ENCODE peak calls at places on chromosomes 1 and 21, in eight cellular contexts. J, M, S, V, Q, B, K and L are unnamed samples.

GRCh38 chr1:19432943-19433609 is 52.3 kb downstream of the CAPZB start:
- DNase-seq in J (no peak), M (no peak), S (no peak), V (peak), Q (no peak), B (no peak), K (no peak), L (no peak)

GRCh38 chr1:165289556-165289955 is 67.0 kb downstream of the LMX1A start:
- DNase-seq in J (no peak), M (no peak), S (no peak), V (no peak), Q (no peak), B (no peak), K (no peak), L (no peak)

GRCh38 chr1:156814571-156815260 is 1.9 kb downstream of the SH2D2A start:
- DNase-seq in J (no peak), M (peak), S (no peak), V (no peak), Q (no peak), B (no peak), K (no peak), L (no peak)

GRCh38 chr1:147252540-147252939 is 10.1 kb downstream of the CHD1L start:
- DNase-seq in J (no peak), M (no peak), S (no peak), V (no peak), Q (no peak), B (no peak), K (no peak), L (no peak)

GRCh38 chr1:61083799-61084385 is 1.5 kb downstream of the NFIA start:
- DNase-seq in J (no peak), M (no peak), S (peak), V (no peak), Q (no peak), B (no peak), K (no peak), L (no peak)

GRCh38 chr1:3511856-3512255 is 57.4 kb downstream of the ARHGEF16 start:
- DNase-seq in J (no peak), M (no peak), S (no peak), V (no peak), Q (no peak), B (no peak), K (no peak), L (no peak)

GRCh38 chr1:209103135-209103534 is 480.4 kb upstream of the CAMK1G start:
- DNase-seq in J (no peak), M (no peak), S (no peak), V (no peak), Q (no peak), B (no peak), K (no peak), L (no peak)

GRCh38 chr21:44708866-44709425 is 2.4 kb downstream of the TSPEAR start:
- DNase-seq in J (no peak), M (no peak), S (no peak), V (no peak), Q (no peak), B (no peak), K (no peak), L (no peak)

GRCh38 chr21:25569084-25569483 is 38.2 kb downstream of the MRPL39 start:
- DNase-seq in J (no peak), M (no peak), S (no peak), V (no peak), Q (no peak), B (no peak), K (no peak), L (no peak)

GRCh38 chr1:216531308-216532239 is 108.3 kb upstream of the USH2A start:
- DNase-seq in J (no peak), M (no peak), S (peak), V (no peak), Q (no peak), B (peak), K (no peak), L (no peak)

GRCh38 chr1:98422821-98423220 is 238.7 kb upstream of the SNX7 start:
- DNase-seq in J (no peak), M (no peak), S (no peak), V (no peak), Q (no peak), B (no peak), K (no peak), L (no peak)

GRCh38 chr1:114349891-114350605 is 161.0 kb downstream of the TRIM33 start:
- DNase-seq in J (no peak), M (no peak), S (no peak), V (no peak), Q (no peak), B (no peak), K (no peak), L (no peak)

GRCh38 chr1:62175568-62176179 is 19.0 kb upstream of the L1TD1 start:
- DNase-seq in J (peak), M (peak), S (peak), V (no peak), Q (no peak), B (peak), K (no peak), L (peak)

GRCh38 chr1:65141394-65141793 is 6.6 kb upstream of the AK4 start:
- DNase-seq in J (no peak), M (no peak), S (no peak), V (no peak), Q (no peak), B (peak), K (no peak), L (no peak)

GRCh38 chr1:65309317-65310077 is at the start of gene DNAJC6:
- DNase-seq in J (peak), M (peak), S (peak), V (peak), Q (peak), B (peak), K (peak), L (no peak)

GRCh38 chr1:93016171-93016570 is 54.9 kb upstream of the DIPK1A start:
- DNase-seq in J (no peak), M (no peak), S (no peak), V (no peak), Q (no peak), B (peak), K (no peak), L (no peak)

GRCh38 chr1:37234941-37235418 is 200.7 kb upstream of the GRIK3 start:
- DNase-seq in J (peak), M (no peak), S (no peak), V (no peak), Q (no peak), B (no peak), K (no peak), L (no peak)

GRCh38 chr1:187685338-187685737 is 856.6 kb downstream of the PLA2G4A start:
- DNase-seq in J (no peak), M (no peak), S (no peak), V (no peak), Q (no peak), B (no peak), K (no peak), L (no peak)

GRCh38 chr1:23727362-23727811 is 15.9 kb upstream of the ELOA start:
- DNase-seq in J (no peak), M (no peak), S (no peak), V (peak), Q (no peak), B (peak), K (no peak), L (peak)